ENCODE peak calls at places on chromosome 6, in four cellular contexts. T is A549, J is GM23248, M is AG04450. S is an unnamed sample. For H3K9me3, the result is how much of the 10 kb centered on the place peaks cover.

GRCh38 chr6:141110486-141110885 is 1022.2 kb upstream of the GJE1 start:
- DNase-seq in T (no peak), J (peak), M (no peak), S (no peak)

GRCh38 chr6:166736606-166737005 is 109.6 kb upstream of the RPS6KA2 start:
- DNase-seq in T (peak), J (peak), M (no peak), S (peak)

GRCh38 chr6:56484669-56485068 is 158.0 kb downstream of the DST start:
- DNase-seq in T (no peak), J (peak), M (no peak), S (no peak)

GRCh38 chr6:40389176-40389767 is 197.9 kb downstream of the LRFN2 start:
- DNase-seq in T (no peak), J (no peak), M (no peak), S (no peak)

GRCh38 chr6:92847988-92848387 is 571.4 kb downstream of the EPHA7 start:
- DNase-seq in T (no peak), J (no peak), M (no peak), S (no peak)

GRCh38 chr6:142518126-142518525 is 216.3 kb downstream of the ADGRG6 start:
- DNase-seq in T (no peak), J (no peak), M (no peak), S (no peak)

GRCh38 chr6:150138638-150139037 is 4.2 kb upstream of the PPP1R14C start:
- DNase-seq in T (no peak), J (no peak), M (no peak), S (no peak)

GRCh38 chr6:22146581-22147468 is 150.0 kb downstream of the PRL start:
- DNase-seq in T (no peak), J (peak), M (no peak), S (no peak)

GRCh38 chr6:40894962-40895799 is 143.8 kb downstream of the UNC5CL start:
- DNase-seq in T (peak), J (peak), M (peak), S (no peak)

GRCh38 chr6:166769648-166770047 is 142.6 kb upstream of the RPS6KA2 start:
- DNase-seq in T (no peak), J (no peak), M (no peak), S (no peak)

GRCh38 chr6:44052419-44053011 is 74.7 kb downstream of the MRPL14 start:
- DNase-seq in T (no peak), J (peak), M (no peak), S (no peak)

GRCh38 chr6:157813757-157814455 is 9.1 kb upstream of the SNX9 start:
- DNase-seq in T (no peak), J (peak), M (peak), S (no peak)

GRCh38 chr6:105364243-105364642 is 38.6 kb downstream of the PREP start:
- DNase-seq in T (no peak), J (no peak), M (no peak), S (no peak)

GRCh38 chr6:161301338-161301737 is 27.5 kb upstream of the AGPAT4 start:
- DNase-seq in T (no peak), J (peak), M (no peak), S (no peak)

GRCh38 chr6:54846243-54846856 is at the start of gene FAM83B:
- DNase-seq in T (no peak), J (no peak), M (no peak), S (no peak)

GRCh38 chr6:168314029-168314420 is 5.6 kb downstream of the DACT2 start:
- DNase-seq in T (no peak), J (no peak), M (no peak), S (no peak)

GRCh38 chr6:142558785-142559184 is 257.0 kb downstream of the ADGRG6 start:
- DNase-seq in T (no peak), J (no peak), M (no peak), S (no peak)

GRCh38 chr6:113442040-113442439 is 415.1 kb upstream of the MARCKS start:
- DNase-seq in T (no peak), J (no peak), M (no peak), S (no peak)

GRCh38 chr6:29736563-29736962 is 13.3 kb downstream of the HLA-F start:
- DNase-seq in T (no peak), J (no peak), M (no peak), S (no peak)

GRCh38 chr6:1554241-1554880 is 55.4 kb upstream of the FOXC1 start:
- DNase-seq in T (peak), J (peak), M (no peak), S (no peak)

GRCh38 chr6:119351005-119351394 is 1.4 kb upstream of the MAN1A1 start:
- DNase-seq in T (no peak), J (peak), M (no peak), S (no peak)

GRCh38 chr6:16257999-16258708 is 19.8 kb downstream of the GMPR start:
- DNase-seq in T (no peak), J (no peak), M (no peak), S (no peak)

GRCh38 chr6:33453361-33454008 is 891 bp upstream of the ZBTB9 start:
- DNase-seq in T (no peak), J (peak), M (no peak), S (no peak)

GRCh38 chr6:118810420-118811027 is 83.4 kb upstream of the ASF1A start:
- DNase-seq in T (no peak), J (no peak), M (no peak), S (no peak)

GRCh38 chr6:88748141-88748540 is 215.3 kb downstream of the RNGTT start:
- DNase-seq in T (no peak), J (peak), M (no peak), S (no peak)

GRCh38 chr6:13355043-13355945 is 27.0 kb upstream of the TBC1D7 start:
- DNase-seq in T (no peak), J (peak), M (peak), S (no peak)

GRCh38 chr6:38080349-38080748 is 260.8 kb downstream of the ZFAND3 start:
- DNase-seq in T (no peak), J (peak), M (no peak), S (no peak)

GRCh38 chr6:67358241-67358640 is 1276.8 kb upstream of the ADGRB3 start:
- DNase-seq in T (no peak), J (no peak), M (no peak), S (no peak)

GRCh38 chr6:27873101-27874030 is 38.8 kb downstream of the OR2B2 start:
- DNase-seq in T (no peak), J (peak), M (no peak), S (peak)

GRCh38 chr6:119348308-119349040 is 1.1 kb downstream of the MAN1A1 start:
- DNase-seq in T (no peak), J (peak), M (no peak), S (no peak)

GRCh38 chr6:106300020-106300772 is 25.4 kb downstream of the ATG5 start:
- DNase-seq in T (no peak), J (no peak), M (no peak), S (no peak)

GRCh38 chr6:27863962-27864905 is 48.0 kb downstream of the OR2B2 start:
- DNase-seq in T (no peak), J (peak), M (no peak), S (no peak)

GRCh38 chr6:36724514-36725385 is 27.1 kb downstream of the RAB44 start:
- DNase-seq in T (peak), J (peak), M (peak), S (peak)

GRCh38 chr6:104887350-104887749 is 27.6 kb upstream of the HACE1 start:
- DNase-seq in T (no peak), J (peak), M (peak), S (no peak)

GRCh38 chr6:82487895-82488294 is 124.3 kb downstream of the TPBG start:
- DNase-seq in T (no peak), J (no peak), M (no peak), S (no peak)
- H3K9me3 ChIP-seq in T (under half), J (under half), M (under half), S (under half)

DNA sequence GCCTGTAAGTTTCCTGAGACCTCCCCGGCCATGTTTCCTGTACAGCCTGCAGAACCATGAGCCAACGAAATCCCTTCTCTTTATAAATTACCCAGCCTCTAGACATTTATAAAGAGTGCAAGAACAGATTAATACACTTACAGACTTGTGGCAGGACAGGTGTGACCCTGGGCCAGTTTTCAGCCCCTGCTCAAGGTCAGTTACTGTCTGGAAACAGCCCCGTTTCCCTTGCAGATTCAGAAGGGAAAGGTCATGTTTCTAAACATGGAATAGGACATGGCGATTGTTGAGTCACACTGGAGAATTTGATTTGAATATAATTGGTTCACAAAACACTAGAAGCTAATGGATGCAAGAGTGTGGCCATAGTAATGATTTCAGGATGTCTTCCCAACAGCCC is 248.8 kb downstream of the DLL1 start:
- DNase-seq in T (no peak), J (no peak), M (no peak), S (no peak)
- H3K9me3 ChIP-seq in T (under half), J (under half), M (half or more), S (under half)

GRCh38 chr6:121157913-121158312 is 176.4 kb downstream of the TBC1D32 start:
- DNase-seq in T (no peak), J (peak), M (no peak), S (no peak)
- H3K9me3 ChIP-seq in T (under half), J (under half), M (under half), S (under half)

GRCh38 chr6:14925627-14926026 is 320.2 kb upstream of the JARID2 start:
- DNase-seq in T (no peak), J (peak), M (peak), S (no peak)

GRCh38 chr6:14924126-14925024 is 321.5 kb upstream of the JARID2 start:
- DNase-seq in T (no peak), J (peak), M (peak), S (no peak)

GRCh38 chr6:14927398-14927797 is 318.5 kb upstream of the JARID2 start:
- DNase-seq in T (no peak), J (no peak), M (no peak), S (no peak)

GRCh38 chr6:14922706-14923105 is 323.2 kb upstream of the JARID2 start:
- DNase-seq in T (no peak), J (peak), M (no peak), S (no peak)

GRCh38 chr6:14925025-14925595 is 320.8 kb upstream of the JARID2 start:
- DNase-seq in T (no peak), J (peak), M (no peak), S (no peak)
- H3K9me3 ChIP-seq in T (under half), J (under half), M (under half), S (under half)

DNA sequence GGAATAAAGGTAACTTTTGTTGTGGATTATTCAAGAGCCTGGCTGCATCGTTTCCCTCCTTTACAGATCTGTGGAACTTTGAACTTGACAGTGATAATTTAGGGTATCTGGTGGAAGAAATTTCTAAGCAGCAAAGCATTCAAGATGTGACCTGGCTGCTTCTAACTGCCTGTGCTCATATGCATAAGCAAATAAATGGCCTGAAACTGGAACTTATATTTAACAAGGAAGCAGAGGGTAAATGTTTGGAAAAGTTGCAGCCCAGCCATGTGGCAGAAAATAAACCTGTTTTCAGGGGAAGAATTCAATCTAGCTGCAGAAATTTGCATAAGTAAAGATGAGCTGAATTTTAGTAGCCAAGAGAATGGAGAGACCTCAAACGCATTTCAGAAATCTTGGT is 173.5 kb downstream of the C6orf118 start:
- DNase-seq in T (no peak), J (no peak), M (no peak), S (no peak)
- H3K9me3 ChIP-seq in T (under half), J (under half), M (under half), S (under half)

GRCh38 chr6:159415540-159415939 is 246.3 kb downstream of the FNDC1 start:
- DNase-seq in T (no peak), J (no peak), M (no peak), S (no peak)
- H3K9me3 ChIP-seq in T (under half), J (under half), M (under half), S (under half)

GRCh38 chr6:170004585-170005210 is 253.3 kb downstream of the ERMARD start:
- DNase-seq in T (no peak), J (no peak), M (no peak), S (no peak)

GRCh38 chr6:170005680-170006470 is 254.5 kb downstream of the ERMARD start:
- DNase-seq in T (no peak), J (no peak), M (no peak), S (no peak)

GRCh38 chr6:169999367-169999766 is 247.9 kb downstream of the ERMARD start:
- DNase-seq in T (no peak), J (no peak), M (no peak), S (no peak)

GRCh38 chr6:170000071-170000843 is 248.8 kb downstream of the ERMARD start:
- DNase-seq in T (no peak), J (no peak), M (no peak), S (no peak)

DNA sequence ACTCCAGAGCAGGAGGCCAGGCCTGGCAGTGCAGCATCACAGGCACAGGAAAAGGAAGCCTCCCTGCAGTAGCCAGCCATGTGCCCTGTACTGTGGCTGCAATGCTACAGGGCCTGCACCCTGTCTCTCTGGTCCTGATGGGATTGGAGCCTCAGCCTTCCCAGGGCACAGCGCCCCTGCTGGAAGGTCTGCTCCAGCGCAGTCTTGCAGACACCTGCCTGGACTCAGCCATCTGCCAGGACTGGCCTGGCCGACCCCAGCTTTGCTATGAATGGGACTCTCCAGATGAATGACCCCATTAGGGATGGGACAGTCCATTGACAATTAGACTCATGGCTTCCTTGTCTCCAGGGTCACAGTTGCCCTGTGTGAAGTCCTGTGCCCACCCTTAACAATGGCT is 251.6 kb downstream of the ERMARD start:
- DNase-seq in T (no peak), J (no peak), M (no peak), S (no peak)
- H3K9me3 ChIP-seq in T (under half), J (under half), M (half or more), S (under half)

GRCh38 chr6:48986803-48987202 is 476.2 kb downstream of the MMUT start:
- DNase-seq in T (no peak), J (no peak), M (no peak), S (no peak)

GRCh38 chr6:48990746-48991145 is 472.3 kb downstream of the MMUT start:
- DNase-seq in T (no peak), J (no peak), M (no peak), S (no peak)

GRCh38 chr6:48983377-48983776 is 479.7 kb downstream of the MMUT start:
- DNase-seq in T (no peak), J (no peak), M (no peak), S (no peak)

GRCh38 chr6:48985025-48985424 is 478.0 kb downstream of the MMUT start:
- DNase-seq in T (no peak), J (no peak), M (peak), S (no peak)

GRCh38 chr6:48986105-48986504 is 476.9 kb downstream of the MMUT start:
- DNase-seq in T (no peak), J (no peak), M (no peak), S (no peak)
- H3K9me3 ChIP-seq in T (under half), J (under half), M (under half), S (under half)

DNA sequence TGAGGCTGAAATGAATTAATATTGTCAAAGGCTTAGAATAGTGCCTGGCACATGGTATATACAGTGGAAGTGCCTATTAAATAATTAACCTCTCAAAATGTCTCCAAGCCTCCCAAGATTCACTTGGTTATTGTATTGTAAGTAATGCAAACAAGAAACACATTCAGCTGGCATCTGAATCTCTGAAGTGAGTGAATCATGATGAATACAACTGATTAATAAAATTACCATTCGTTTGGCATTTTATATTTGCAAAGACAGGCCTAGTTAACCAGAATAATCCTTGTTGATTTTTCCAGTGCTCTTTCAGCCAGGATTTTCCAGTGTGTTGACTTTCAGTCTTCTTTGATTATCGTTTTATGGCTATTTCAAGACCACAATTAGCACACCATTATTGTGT is 20.4 kb downstream of the SLC22A2 start:
- DNase-seq in T (no peak), J (peak), M (no peak), S (no peak)
- H3K9me3 ChIP-seq in T (under half), J (under half), M (under half), S (under half)